ENCODE peak calls at places on chromosomes 11 and 22, in ten cellular contexts. W, U, J, K, G, C, O, S, X and Z are unnamed samples.

GRCh38 chr11:77672276-77672675 is 34.7 kb upstream of the CLNS1A start:
- DNase-seq in G (no peak), U (no peak), S (no peak), J (no peak), O (no peak), X (no peak), W (no peak), C (no peak), K (no peak), Z (no peak)

GRCh38 chr11:34986883-34987525 is 70.6 kb downstream of the PDHX start:
- DNase-seq in X (no peak), U (no peak), C (no peak), J (no peak), G (no peak), W (no peak), O (no peak), K (no peak), S (no peak), Z (no peak)

GRCh38 chr11:41256060-41256459 is 203.4 kb downstream of the LRRC4C start:
- DNase-seq in C (no peak), O (no peak), G (no peak), X (no peak), S (no peak), U (no peak), W (no peak), K (no peak), J (no peak), Z (no peak)

GRCh38 chr11:17256512-17256911 is 20.0 kb upstream of the NUCB2 start:
- DNase-seq in O (no peak), U (no peak), J (no peak), X (no peak), G (no peak), W (no peak), C (no peak), S (no peak), K (no peak), Z (no peak)

GRCh38 chr11:69892986-69893555 is 73.9 kb upstream of the FGF3 start:
- DNase-seq in K (no peak), J (no peak), W (no peak), C (no peak), U (no peak), G (no peak), O (no peak), X (no peak), S (no peak), Z (no peak)

GRCh38 chr22:49590381-49590780 is 237.3 kb downstream of the BRD1 start:
- DNase-seq in O (no peak), G (no peak), J (no peak), W (no peak), X (no peak), S (no peak), U (no peak), C (no peak), K (no peak), Z (no peak)

GRCh38 chr22:49064836-49065235 is 762.8 kb downstream of the BRD1 start:
- DNase-seq in G (no peak), O (no peak), X (no peak), C (no peak), K (no peak), J (no peak), S (no peak), W (no peak), U (no peak), Z (no peak)

GRCh38 chr22:36770946-36771340 is 5.0 kb downstream of the IFT27 start:
- DNase-seq in O (no peak), J (no peak), K (no peak), U (no peak), C (no peak), X (no peak), W (no peak), G (no peak), S (no peak), Z (no peak)

GRCh38 chr11:66013762-66014100 is 1.9 kb downstream of the CST6 start:
- DNase-seq in O (no peak), X (no peak), J (no peak), W (no peak), G (no peak), U (no peak), C (no peak), K (no peak), S (no peak), Z (no peak)

GRCh38 chr22:19121631-19122142 is 525 bp downstream of the DGCR2 start:
- DNase-seq in K (peak; percentile 32), W (peak; percentile 74), X (peak; percentile 62), O (peak; percentile 40), C (peak; percentile 18), S (no peak), J (peak; percentile 53), U (no peak), G (no peak), Z (peak; percentile 55)

GRCh38 chr11:132586801-132587200 is 945.5 kb downstream of the OPCML start:
- DNase-seq in S (no peak), U (no peak), X (no peak), K (no peak), G (no peak), J (no peak), W (no peak), C (no peak), O (no peak), Z (no peak)

GRCh38 chr11:19722702-19723101 is 10.1 kb downstream of the NAV2 start:
- DNase-seq in J (no peak), W (no peak), O (no peak), U (no peak), G (no peak), X (no peak), K (no peak), S (no peak), C (no peak), Z (no peak)

GRCh38 chr22:33940741-33941140 is 20.5 kb upstream of the LARGE1 start:
- DNase-seq in K (no peak), C (no peak), U (no peak), J (no peak), X (no peak), O (no peak), S (no peak), G (no peak), W (no peak), Z (no peak)

GRCh38 chr11:8291421-8292350 is 28.0 kb upstream of the LMO1 start:
- DNase-seq in X (no peak), K (peak; percentile 9), J (no peak), O (no peak), G (no peak), U (no peak), S (no peak), C (no peak), W (no peak), Z (no peak)

GRCh38 chr22:31106001-31106571 is 1.3 kb downstream of the SELENOM start:
- DNase-seq in S (no peak), X (no peak), C (no peak), U (no peak), W (no peak), K (no peak), O (no peak), J (no peak), G (no peak), Z (no peak)

GRCh38 chr22:31313366-31314147 is 21.3 kb upstream of the PIK3IP1 start:
- DNase-seq in S (peak; percentile 37), U (peak; percentile 42), C (peak; percentile 63), O (peak; percentile 72), G (peak; percentile 64), W (peak; percentile 61), X (peak; percentile 70), J (peak; percentile 52), K (peak; percentile 81), Z (peak; percentile 74)

GRCh38 chr11:30424851-30425250 is 101.9 kb downstream of the ARL14EP start:
- DNase-seq in C (no peak), K (no peak), W (no peak), X (no peak), O (no peak), G (no peak), U (no peak), S (no peak), J (no peak), Z (no peak)

GRCh38 chr11:2891901-2892214 is 6.3 kb upstream of the CDKN1C start:
- DNase-seq in O (no peak), U (no peak), W (peak; percentile 51), X (no peak), J (no peak), S (no peak), G (no peak), K (no peak), C (no peak), Z (no peak)

GRCh38 chr11:61529537-61530225 is 21.1 kb downstream of the LRRC10B start:
- DNase-seq in U (no peak), G (no peak), X (no peak), O (no peak), W (no peak), K (peak; percentile 25), C (no peak), J (no peak), S (no peak), Z (no peak)

GRCh38 chr22:49951986-49952896 is 8.3 kb upstream of the PIM3 start:
- DNase-seq in K (no peak), O (no peak), U (no peak), S (no peak), J (no peak), C (no peak), W (no peak), G (no peak), X (no peak), Z (no peak)

GRCh38 chr11:67498544-67498972 is 6.6 kb downstream of the PITPNM1 start:
- DNase-seq in X (no peak), W (no peak), K (no peak), U (no peak), J (no peak), O (no peak), G (no peak), C (no peak), S (no peak), Z (no peak)

GRCh38 chr11:70555092-70555491 is 156.8 kb downstream of the CTTN start:
- DNase-seq in X (no peak), O (no peak), W (no peak), C (no peak), U (peak; percentile 79), J (no peak), K (no peak), S (no peak), G (no peak), Z (no peak)

GRCh38 chr11:84901986-84902385 is 725.2 kb downstream of the DLG2 start:
- DNase-seq in C (no peak), X (no peak), J (no peak), U (no peak), K (no peak), O (no peak), S (no peak), W (no peak), G (no peak), Z (no peak)

GRCh38 chr22:22359465-22359864 is 114.9 kb downstream of the VPREB1 start:
- DNase-seq in X (no peak), S (no peak), U (no peak), J (no peak), C (no peak), K (no peak), G (no peak), W (no peak), O (no peak), Z (no peak)

GRCh38 chr11:29119691-29120328 is 897.0 kb downstream of the KCNA4 start:
- DNase-seq in C (no peak), O (no peak), X (no peak), J (no peak), W (no peak), U (no peak), K (no peak), G (peak; percentile 98), S (no peak), Z (no peak)

GRCh38 chr11:128476729-128477128 is 110.6 kb downstream of the ETS1 start:
- DNase-seq in W (no peak), U (no peak), S (no peak), K (no peak), X (no peak), J (no peak), O (peak; percentile 56), C (peak; percentile 75), G (no peak), Z (no peak)

GRCh38 chr22:40610329-40610850 is 26.1 kb downstream of the MRTFA start:
- DNase-seq in S (no peak), U (no peak), W (no peak), J (no peak), X (no peak), G (no peak), C (no peak), O (no peak), K (no peak), Z (no peak)

GRCh38 chr11:134477486-134477885 is 65.4 kb upstream of the B3GAT1 start:
- DNase-seq in S (no peak), W (no peak), U (no peak), X (no peak), C (no peak), G (no peak), K (no peak), O (no peak), J (no peak), Z (no peak)